ENCODE peak calls at places on chromosome 4, in ten cellular contexts. One of them, this sample, is unnamed.
A peak's percentile ranks its signal among the peaks of the same experiment; 100 is the strongest.

GRCh38 chr4:183395395-183395794 is 49.0 kb upstream of the CDKN2AIP start:
- DNase-seq in cardiac muscle cell: no peak
- DNase-seq in ovary: no peak
- DNase-seq in left ventricle myocardium inferior: no peak
- DNase-seq in psoas muscle: no peak
- DNase-seq in lower lobe of right lung: no peak
- DNase-seq in GM23248: no peak
- DNase-seq in GM23338: no peak
- DNase-seq in BE2C: no peak
- DNase-seq in colonic mucosa: no peak
- DNase-seq in this sample: no peak

GRCh38 chr4:81647388-81647787 is 175.7 kb upstream of the RASGEF1B start:
- DNase-seq in cardiac muscle cell: no peak
- DNase-seq in ovary: no peak
- DNase-seq in left ventricle myocardium inferior: no peak
- DNase-seq in psoas muscle: no peak
- DNase-seq in lower lobe of right lung: no peak
- DNase-seq in GM23248: no peak
- DNase-seq in GM23338: peak; percentile 90
- DNase-seq in BE2C: no peak
- DNase-seq in colonic mucosa: no peak
- DNase-seq in this sample: no peak

GRCh38 chr4:99578679-99579078 is 4.1 kb downstream of the MTTP start:
- DNase-seq in cardiac muscle cell: no peak
- DNase-seq in ovary: no peak
- DNase-seq in left ventricle myocardium inferior: no peak
- DNase-seq in psoas muscle: no peak
- DNase-seq in lower lobe of right lung: no peak
- DNase-seq in GM23248: no peak
- DNase-seq in GM23338: no peak
- DNase-seq in BE2C: no peak
- DNase-seq in colonic mucosa: no peak
- DNase-seq in this sample: no peak

GRCh38 chr4:30714408-30715031 is 5.6 kb upstream of the PCDH7 start:
- DNase-seq in cardiac muscle cell: peak; percentile 77
- DNase-seq in ovary: no peak
- DNase-seq in left ventricle myocardium inferior: peak; percentile 24
- DNase-seq in psoas muscle: no peak
- DNase-seq in lower lobe of right lung: no peak
- DNase-seq in GM23248: peak; percentile 68
- DNase-seq in GM23338: peak; percentile 88
- DNase-seq in BE2C: peak; percentile 62
- DNase-seq in colonic mucosa: peak; percentile 47
- DNase-seq in this sample: peak; percentile 67

GRCh38 chr4:168540086-168540864 is 43.4 kb downstream of the PALLD start:
- DNase-seq in cardiac muscle cell: peak; percentile 23
- DNase-seq in ovary: no peak
- DNase-seq in left ventricle myocardium inferior: no peak
- DNase-seq in psoas muscle: no peak
- DNase-seq in lower lobe of right lung: no peak
- DNase-seq in GM23248: peak; percentile 82
- DNase-seq in GM23338: no peak
- DNase-seq in BE2C: no peak
- DNase-seq in colonic mucosa: no peak
- DNase-seq in this sample: no peak

GRCh38 chr4:78638324-78639172 is 87.0 kb downstream of the ANXA3 start:
- DNase-seq in cardiac muscle cell: no peak
- DNase-seq in ovary: no peak
- DNase-seq in left ventricle myocardium inferior: no peak
- DNase-seq in psoas muscle: no peak
- DNase-seq in lower lobe of right lung: no peak
- DNase-seq in GM23248: no peak
- DNase-seq in GM23338: no peak
- DNase-seq in BE2C: no peak
- DNase-seq in colonic mucosa: no peak
- DNase-seq in this sample: no peak

GRCh38 chr4:96407651-96408342 is 567.9 kb downstream of the PDHA2 start:
- DNase-seq in cardiac muscle cell: no peak
- DNase-seq in ovary: no peak
- DNase-seq in left ventricle myocardium inferior: no peak
- DNase-seq in psoas muscle: no peak
- DNase-seq in lower lobe of right lung: no peak
- DNase-seq in GM23248: no peak
- DNase-seq in GM23338: no peak
- DNase-seq in BE2C: no peak
- DNase-seq in colonic mucosa: no peak
- DNase-seq in this sample: no peak

GRCh38 chr4:15562114-15562513 is 92.4 kb downstream of the CC2D2A start:
- DNase-seq in cardiac muscle cell: no peak
- DNase-seq in ovary: no peak
- DNase-seq in left ventricle myocardium inferior: no peak
- DNase-seq in psoas muscle: no peak
- DNase-seq in lower lobe of right lung: no peak
- DNase-seq in GM23248: no peak
- DNase-seq in GM23338: no peak
- DNase-seq in BE2C: no peak
- DNase-seq in colonic mucosa: no peak
- DNase-seq in this sample: no peak

GRCh38 chr4:80017125-80017854 is 55.7 kb downstream of the ANTXR2 start:
- DNase-seq in cardiac muscle cell: peak; percentile 5
- DNase-seq in ovary: no peak
- DNase-seq in left ventricle myocardium inferior: no peak
- DNase-seq in psoas muscle: no peak
- DNase-seq in lower lobe of right lung: no peak
- DNase-seq in GM23248: peak; percentile 83
- DNase-seq in GM23338: no peak
- DNase-seq in BE2C: no peak
- DNase-seq in colonic mucosa: no peak
- DNase-seq in this sample: no peak

GRCh38 chr4:5638976-5639375 is 69.4 kb downstream of the EVC2 start:
- DNase-seq in cardiac muscle cell: no peak
- DNase-seq in ovary: no peak
- DNase-seq in left ventricle myocardium inferior: no peak
- DNase-seq in psoas muscle: no peak
- DNase-seq in lower lobe of right lung: no peak
- DNase-seq in GM23248: peak; percentile 81
- DNase-seq in GM23338: no peak
- DNase-seq in BE2C: no peak
- DNase-seq in colonic mucosa: no peak
- DNase-seq in this sample: no peak

GRCh38 chr4:151670843-151671242 is 90.0 kb downstream of the GATB start:
- DNase-seq in cardiac muscle cell: no peak
- DNase-seq in ovary: no peak
- DNase-seq in left ventricle myocardium inferior: no peak
- DNase-seq in psoas muscle: peak; percentile 66
- DNase-seq in lower lobe of right lung: no peak
- DNase-seq in GM23248: no peak
- DNase-seq in GM23338: no peak
- DNase-seq in BE2C: no peak
- DNase-seq in colonic mucosa: no peak
- DNase-seq in this sample: no peak

GRCh38 chr4:2793920-2794706 is 1.2 kb downstream of the SH3BP2 start:
- DNase-seq in cardiac muscle cell: no peak
- DNase-seq in ovary: peak; percentile 46
- DNase-seq in left ventricle myocardium inferior: peak; percentile 51
- DNase-seq in psoas muscle: peak; percentile 62
- DNase-seq in lower lobe of right lung: peak; percentile 74
- DNase-seq in GM23248: peak; percentile 73
- DNase-seq in GM23338: no peak
- DNase-seq in BE2C: peak; percentile 83
- DNase-seq in colonic mucosa: peak; percentile 69
- DNase-seq in this sample: peak; percentile 64

GRCh38 chr4:94395541-94395940 is 52.9 kb upstream of the HPGDS start:
- DNase-seq in cardiac muscle cell: no peak
- DNase-seq in ovary: no peak
- DNase-seq in left ventricle myocardium inferior: no peak
- DNase-seq in psoas muscle: no peak
- DNase-seq in lower lobe of right lung: no peak
- DNase-seq in GM23248: peak; percentile 13
- DNase-seq in GM23338: no peak
- DNase-seq in BE2C: no peak
- DNase-seq in colonic mucosa: no peak
- DNase-seq in this sample: no peak

GRCh38 chr4:6753891-6754290 is 28.6 kb upstream of the KIAA0232 start:
- DNase-seq in cardiac muscle cell: no peak
- DNase-seq in ovary: no peak
- DNase-seq in left ventricle myocardium inferior: no peak
- DNase-seq in psoas muscle: no peak
- DNase-seq in lower lobe of right lung: peak; percentile 23
- DNase-seq in GM23248: no peak
- DNase-seq in GM23338: no peak
- DNase-seq in BE2C: no peak
- DNase-seq in colonic mucosa: no peak
- DNase-seq in this sample: no peak

GRCh38 chr4:6754481-6755087 is 27.9 kb upstream of the KIAA0232 start:
- DNase-seq in cardiac muscle cell: no peak
- DNase-seq in ovary: no peak
- DNase-seq in left ventricle myocardium inferior: no peak
- DNase-seq in psoas muscle: peak; percentile 3
- DNase-seq in lower lobe of right lung: no peak
- DNase-seq in GM23248: no peak
- DNase-seq in GM23338: no peak
- DNase-seq in BE2C: no peak
- DNase-seq in colonic mucosa: no peak
- DNase-seq in this sample: no peak

GRCh38 chr4:6751611-6752485 is 30.7 kb upstream of the KIAA0232 start:
- DNase-seq in cardiac muscle cell: no peak
- DNase-seq in ovary: no peak
- DNase-seq in left ventricle myocardium inferior: no peak
- DNase-seq in psoas muscle: no peak
- DNase-seq in lower lobe of right lung: peak; percentile 6
- DNase-seq in GM23248: no peak
- DNase-seq in GM23338: no peak
- DNase-seq in BE2C: no peak
- DNase-seq in colonic mucosa: no peak
- DNase-seq in this sample: no peak

GRCh38 chr4:6752486-6752829 is 30.1 kb upstream of the KIAA0232 start:
- DNase-seq in cardiac muscle cell: no peak
- DNase-seq in ovary: no peak
- DNase-seq in left ventricle myocardium inferior: no peak
- DNase-seq in psoas muscle: no peak
- DNase-seq in lower lobe of right lung: no peak
- DNase-seq in GM23248: no peak
- DNase-seq in GM23338: no peak
- DNase-seq in BE2C: no peak
- DNase-seq in colonic mucosa: no peak
- DNase-seq in this sample: no peak

DNA sequence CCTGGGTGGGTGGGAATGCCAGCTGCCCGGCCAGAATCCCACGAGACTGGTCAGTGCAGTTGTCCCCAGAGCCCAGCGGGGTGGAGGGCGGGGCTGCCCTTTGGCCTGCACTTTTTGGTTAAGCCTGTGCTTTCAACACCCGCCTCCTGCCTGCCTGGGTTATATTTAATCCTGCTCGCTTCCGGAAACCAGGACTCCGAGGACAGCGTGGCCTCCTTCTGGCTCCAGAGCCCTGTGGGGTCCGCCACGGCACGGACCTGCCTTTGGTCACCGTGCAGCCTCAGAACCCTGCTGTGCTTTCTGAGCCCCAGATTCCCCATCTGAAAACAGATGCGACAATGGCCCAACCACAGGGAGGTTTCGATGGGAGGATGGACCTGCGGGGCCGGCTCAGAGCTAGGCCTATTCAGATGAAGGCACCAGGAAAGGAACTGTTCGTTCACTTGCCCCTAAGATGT is 29.4 kb upstream of the KIAA0232 start:
- DNase-seq in cardiac muscle cell: peak; percentile 57
- DNase-seq in ovary: no peak
- DNase-seq in left ventricle myocardium inferior: no peak
- DNase-seq in psoas muscle: no peak
- DNase-seq in lower lobe of right lung: peak; percentile 76
- DNase-seq in GM23248: no peak
- DNase-seq in GM23338: no peak
- DNase-seq in BE2C: no peak
- DNase-seq in colonic mucosa: peak; percentile 87
- DNase-seq in this sample: peak; percentile 45
- H3K4me1 ChIP-seq in cardiac muscle cell: peaks cover 6% of the 10 kb centered on the region
- H3K4me1 ChIP-seq in ovary: peaks cover 2% of the 10 kb centered on the region
- H3K4me1 ChIP-seq in left ventricle myocardium inferior: peaks cover 18% of the 10 kb centered on the region
- H3K4me1 ChIP-seq in psoas muscle: peaks cover 8% of the 10 kb centered on the region
- H3K4me1 ChIP-seq in lower lobe of right lung: peaks cover 34% of the 10 kb centered on the region
- H3K4me1 ChIP-seq in GM23248: peaks cover 6% of the 10 kb centered on the region
- H3K4me1 ChIP-seq in GM23338: no peaks in the 10 kb centered on the region
- H3K4me1 ChIP-seq in BE2C: no peaks in the 10 kb centered on the region
- H3K4me1 ChIP-seq in colonic mucosa: peaks cover 30% of the 10 kb centered on the region
- H3K4me1 ChIP-seq in this sample: peaks cover 41% of the 10 kb centered on the region

GRCh38 chr4:7863911-7864681 is 75.6 kb downstream of the AFAP1 start:
- DNase-seq in cardiac muscle cell: no peak
- DNase-seq in ovary: no peak
- DNase-seq in left ventricle myocardium inferior: no peak
- DNase-seq in psoas muscle: no peak
- DNase-seq in lower lobe of right lung: no peak
- DNase-seq in GM23248: no peak
- DNase-seq in GM23338: no peak
- DNase-seq in BE2C: no peak
- DNase-seq in colonic mucosa: no peak
- DNase-seq in this sample: no peak
- H3K4me1 ChIP-seq in cardiac muscle cell: peaks cover 9% of the 10 kb centered on the region
- H3K4me1 ChIP-seq in ovary: peaks cover 7% of the 10 kb centered on the region
- H3K4me1 ChIP-seq in left ventricle myocardium inferior: peaks cover 16% of the 10 kb centered on the region
- H3K4me1 ChIP-seq in psoas muscle: no peaks in the 10 kb centered on the region
- H3K4me1 ChIP-seq in lower lobe of right lung: peaks cover 7% of the 10 kb centered on the region
- H3K4me1 ChIP-seq in GM23248: peaks cover 49% of the 10 kb centered on the region
- H3K4me1 ChIP-seq in GM23338: peaks cover 41% of the 10 kb centered on the region
- H3K4me1 ChIP-seq in BE2C: no peaks in the 10 kb centered on the region
- H3K4me1 ChIP-seq in colonic mucosa: no peaks in the 10 kb centered on the region
- H3K4me1 ChIP-seq in this sample: peaks cover 29% of the 10 kb centered on the region

DNA sequence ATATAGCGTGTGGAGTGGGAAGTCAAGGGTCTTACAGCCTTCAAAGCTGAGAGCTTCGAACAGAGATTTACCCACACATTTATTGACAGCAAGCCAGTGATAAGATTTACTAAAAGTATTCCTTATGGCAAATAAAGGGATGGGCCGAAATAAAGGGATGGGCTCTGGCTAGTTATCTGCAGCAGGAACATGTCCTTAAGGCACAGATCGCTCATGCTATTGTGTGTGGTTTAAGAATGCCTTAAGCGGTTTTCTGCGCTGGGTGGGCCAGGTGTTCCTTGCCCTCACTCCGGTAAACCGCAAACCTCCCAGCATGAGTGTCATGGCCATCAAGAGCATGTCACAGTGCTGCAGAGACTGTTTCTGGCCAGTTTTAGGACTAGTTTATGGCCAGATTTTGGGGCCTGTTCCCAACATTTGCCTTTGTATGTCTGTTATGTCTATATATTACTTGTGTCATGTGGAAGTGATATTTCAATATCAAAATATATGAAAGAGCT is 53.5 kb downstream of the UGT2B10 start:
- DNase-seq in cardiac muscle cell: no peak
- DNase-seq in ovary: no peak
- DNase-seq in left ventricle myocardium inferior: no peak
- DNase-seq in psoas muscle: no peak
- DNase-seq in lower lobe of right lung: no peak
- DNase-seq in GM23248: no peak
- DNase-seq in GM23338: no peak
- DNase-seq in BE2C: no peak
- DNase-seq in colonic mucosa: no peak
- DNase-seq in this sample: no peak
- H3K4me1 ChIP-seq in cardiac muscle cell: peaks cover 19% of the 10 kb centered on the region
- H3K4me1 ChIP-seq in ovary: no peaks in the 10 kb centered on the region
- H3K4me1 ChIP-seq in left ventricle myocardium inferior: no peaks in the 10 kb centered on the region
- H3K4me1 ChIP-seq in psoas muscle: no peaks in the 10 kb centered on the region
- H3K4me1 ChIP-seq in lower lobe of right lung: no peaks in the 10 kb centered on the region
- H3K4me1 ChIP-seq in GM23248: no peaks in the 10 kb centered on the region
- H3K4me1 ChIP-seq in GM23338: no peaks in the 10 kb centered on the region
- H3K4me1 ChIP-seq in BE2C: no peaks in the 10 kb centered on the region
- H3K4me1 ChIP-seq in colonic mucosa: no peaks in the 10 kb centered on the region
- H3K4me1 ChIP-seq in this sample: peaks cover 51% of the 10 kb centered on the region

GRCh38 chr4:184802203-184803015 is 23.4 kb downstream of the ACSL1 start:
- DNase-seq in cardiac muscle cell: no peak
- DNase-seq in ovary: no peak
- DNase-seq in left ventricle myocardium inferior: no peak
- DNase-seq in psoas muscle: no peak
- DNase-seq in lower lobe of right lung: peak; percentile 49
- DNase-seq in GM23248: peak; percentile 42
- DNase-seq in GM23338: no peak
- DNase-seq in BE2C: no peak
- DNase-seq in colonic mucosa: no peak
- DNase-seq in this sample: no peak
- H3K4me1 ChIP-seq in cardiac muscle cell: peaks cover 33% of the 10 kb centered on the region
- H3K4me1 ChIP-seq in ovary: peaks cover 5% of the 10 kb centered on the region
- H3K4me1 ChIP-seq in left ventricle myocardium inferior: peaks cover 84% of the 10 kb centered on the region
- H3K4me1 ChIP-seq in psoas muscle: peaks cover 80% of the 10 kb centered on the region
- H3K4me1 ChIP-seq in lower lobe of right lung: peaks cover 41% of the 10 kb centered on the region
- H3K4me1 ChIP-seq in GM23248: peaks cover 17% of the 10 kb centered on the region
- H3K4me1 ChIP-seq in GM23338: peaks cover 8% of the 10 kb centered on the region
- H3K4me1 ChIP-seq in BE2C: peaks cover 12% of the 10 kb centered on the region
- H3K4me1 ChIP-seq in colonic mucosa: peaks cover 5% of the 10 kb centered on the region
- H3K4me1 ChIP-seq in this sample: no peaks in the 10 kb centered on the region